ENCODE peak calls at places on chromosome 11, in nine cellular contexts. W, J, U, K, B, M, C, V and I are unnamed samples.

GRCh38 chr11:35146711-35147110 is 7.7 kb downstream of the CD44 start:
- DNase-seq in B (no peak), C (no peak), J (no peak), U (no peak), W (no peak), V (no peak), M (no peak), K (no peak), I (no peak)

GRCh38 chr11:65556470-65557279 is 1.5 kb downstream of the LTBP3 start:
- DNase-seq in K (no peak), V (no peak), W (no peak), B (no peak), C (no peak), U (no peak), J (no peak), M (no peak), I (no peak)

GRCh38 chr11:35347921-35348331 is 71.4 kb downstream of the SLC1A2 start:
- DNase-seq in J (no peak), W (peak; percentile 59), C (no peak), V (no peak), B (peak; percentile 35), M (no peak), U (no peak), K (no peak), I (no peak)

GRCh38 chr11:122038543-122038942 is 77.5 kb downstream of the BLID start:
- DNase-seq in K (no peak), J (no peak), M (no peak), U (no peak), B (no peak), W (no peak), V (no peak), C (no peak), I (no peak)

GRCh38 chr11:72238040-72238450 is 5.9 kb downstream of the PHOX2A start:
- DNase-seq in B (peak; percentile 58), W (no peak), C (no peak), J (no peak), M (peak; percentile 81), V (no peak), U (peak; percentile 53), K (peak; percentile 92), I (peak; percentile 73)

GRCh38 chr11:62050716-62051115 is 73.1 kb upstream of the INCENP start:
- DNase-seq in W (no peak), M (no peak), C (no peak), K (no peak), V (no peak), U (no peak), B (no peak), J (no peak), I (no peak)

GRCh38 chr11:69018924-69019323 is 5.9 kb upstream of the MRGPRF start:
- DNase-seq in J (no peak), U (no peak), K (no peak), M (no peak), B (no peak), V (peak; percentile 50), C (no peak), W (no peak), I (no peak)

GRCh38 chr11:125956371-125956770 is 10.5 kb downstream of the VSIG10L2 start:
- DNase-seq in K (no peak), J (no peak), M (peak; percentile 60), V (peak; percentile 70), B (peak; percentile 81), W (peak; percentile 63), U (no peak), C (no peak), I (no peak)

GRCh38 chr11:533586-534196 is 1.7 kb downstream of the HRAS start:
- DNase-seq in J (no peak), V (no peak), M (peak; percentile 82), W (no peak), B (peak; percentile 24), U (no peak), K (no peak), C (no peak), I (peak; percentile 6)

GRCh38 chr11:535519-536454 is at the start of gene HRAS:
- DNase-seq in K (peak; percentile 99), B (peak; percentile 95), M (peak; percentile 98), J (peak; percentile 96), W (peak; percentile 91), C (peak; percentile 90), V (peak; percentile 94), U (peak; percentile 97), I (peak; percentile 95)

GRCh38 chr11:533049-533585 is 2.3 kb downstream of the HRAS start:
- DNase-seq in B (peak; percentile 30), C (no peak), K (no peak), U (no peak), J (no peak), V (no peak), W (no peak), M (peak; percentile 81), I (peak; percentile 14)

GRCh38 chr11:534197-534591 is 1.2 kb downstream of the HRAS start:
- DNase-seq in U (no peak), K (no peak), B (peak; percentile 33), V (peak; percentile 18), J (no peak), C (no peak), W (no peak), M (no peak), I (no peak)

DNA sequence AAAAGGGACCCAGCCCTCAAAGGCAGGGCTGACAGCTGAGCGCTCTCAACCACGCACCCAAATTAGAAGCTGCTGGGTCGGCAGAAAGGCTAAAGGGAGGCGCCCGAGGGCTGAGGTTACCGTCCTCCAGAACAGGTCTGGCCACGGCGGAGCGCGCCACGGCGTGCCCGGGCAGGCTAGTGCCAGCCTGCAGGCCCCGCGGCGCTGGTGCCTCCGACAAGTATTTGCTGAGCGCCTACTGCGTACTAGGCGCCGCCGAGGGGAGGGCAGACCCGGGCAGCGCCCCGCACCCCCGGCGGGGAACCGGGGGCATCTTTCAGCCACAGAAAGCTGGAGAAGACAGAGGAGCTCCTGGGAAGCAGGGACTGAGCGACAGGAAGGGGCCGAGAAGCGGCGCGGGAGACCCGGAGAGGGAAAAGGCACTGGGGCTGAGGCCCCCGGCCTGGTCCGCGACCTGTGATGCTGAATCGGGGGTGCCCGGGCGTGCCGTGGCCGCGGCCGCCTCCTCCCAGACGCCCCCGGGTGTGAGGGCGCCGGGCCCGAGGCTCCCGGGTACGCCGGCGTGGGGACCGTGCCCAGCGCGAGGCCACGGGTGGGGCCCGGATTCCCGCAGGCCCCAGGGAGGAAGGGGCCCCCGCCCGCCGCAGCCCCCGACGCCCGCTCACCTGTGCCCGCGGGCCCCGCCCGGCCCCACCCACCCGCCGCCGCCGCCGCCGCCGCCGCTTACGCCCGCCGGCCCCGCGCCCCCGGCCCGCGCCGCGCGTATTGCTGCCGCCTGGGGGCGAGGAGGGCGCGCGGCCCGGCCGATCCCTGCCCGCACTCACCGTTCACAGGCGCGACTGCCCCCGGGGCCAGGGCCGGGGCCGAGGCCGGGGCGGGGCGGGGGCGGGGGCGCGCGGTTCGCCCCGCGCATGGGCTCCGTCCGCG is 521 bp downstream of the HRAS start:
- DNase-seq in K (peak; percentile 35), U (peak; percentile 52), B (peak; percentile 51), V (peak; percentile 34), W (peak; percentile 82), J (peak; percentile 62), M (peak; percentile 89), C (no peak), I (peak; percentile 44)
- TF ChIP-seq POLR2A in K (no peak), U (no peak), B (peak; percentile 20), V (no peak), W (no peak), J (no peak), M (no peak), C (no peak), I (no peak)

GRCh38 chr11:117127164-117127563 is 16.9 kb upstream of the PAFAH1B2 start:
- DNase-seq in U (no peak), K (no peak), V (no peak), J (no peak), M (peak; percentile 42), B (no peak), C (no peak), W (no peak), I (no peak)
- H3K4me3 ChIP-seq in U (no peak overlapping the region), K (no peak overlapping the region), V (no peak overlapping the region), J (no peak overlapping the region), M (no peak overlapping the region), B (no peak overlapping the region), C (no peak overlapping the region), W (no peak overlapping the region), I (no peak overlapping the region)

GRCh38 chr11:8711895-8712442 is 29.4 kb downstream of the RPL27A start:
- DNase-seq in K (no peak), J (no peak), V (no peak), W (no peak), C (no peak), B (no peak), M (no peak), U (no peak), I (no peak)

GRCh38 chr11:8707541-8708270 is 25.1 kb downstream of the RPL27A start:
- DNase-seq in W (peak; percentile 56), U (no peak), C (peak; percentile 60), V (peak; percentile 68), M (no peak), B (peak; percentile 85), J (no peak), K (no peak), I (peak; percentile 81)

GRCh38 chr11:8709777-8710176 is 27.2 kb downstream of the RPL27A start:
- DNase-seq in B (no peak), C (no peak), U (no peak), K (no peak), W (no peak), V (no peak), M (no peak), J (no peak), I (no peak)

GRCh38 chr11:8706673-8707432 is 24.3 kb downstream of the RPL27A start:
- DNase-seq in V (no peak), U (no peak), J (no peak), C (no peak), K (no peak), W (no peak), M (no peak), B (no peak), I (no peak)

GRCh38 chr11:8709002-8709672 is 26.5 kb downstream of the RPL27A start:
- DNase-seq in B (peak; percentile 91), V (peak; percentile 78), J (peak; percentile 61), K (no peak), W (peak; percentile 74), M (no peak), U (peak; percentile 50), C (peak; percentile 85), I (peak; percentile 74)
- TF ChIP-seq POLR2A in B (no peak), V (no peak), J (no peak), K (no peak), W (no peak), M (no peak), U (peak; percentile 22), C (no peak), I (no peak)

GRCh38 chr11:130178441-130178971 is 18.9 kb downstream of the ST14 start:
- DNase-seq in C (peak; percentile 44), J (no peak), M (no peak), V (no peak), U (no peak), W (no peak), B (peak; percentile 44), K (no peak), I (no peak)

GRCh38 chr11:130177782-130178181 is 18.2 kb downstream of the ST14 start:
- DNase-seq in J (no peak), W (no peak), U (no peak), M (no peak), B (no peak), C (no peak), V (no peak), K (no peak), I (no peak)

GRCh38 chr11:130180491-130180890 is 20.9 kb downstream of the ST14 start:
- DNase-seq in M (no peak), B (no peak), W (no peak), C (no peak), K (no peak), J (no peak), V (no peak), U (no peak), I (peak; percentile 62)

GRCh38 chr11:130179396-130180306 is 20.1 kb downstream of the ST14 start:
- DNase-seq in B (peak; percentile 38), K (no peak), W (no peak), U (no peak), C (no peak), V (no peak), J (no peak), M (no peak), I (peak; percentile 62)

DNA sequence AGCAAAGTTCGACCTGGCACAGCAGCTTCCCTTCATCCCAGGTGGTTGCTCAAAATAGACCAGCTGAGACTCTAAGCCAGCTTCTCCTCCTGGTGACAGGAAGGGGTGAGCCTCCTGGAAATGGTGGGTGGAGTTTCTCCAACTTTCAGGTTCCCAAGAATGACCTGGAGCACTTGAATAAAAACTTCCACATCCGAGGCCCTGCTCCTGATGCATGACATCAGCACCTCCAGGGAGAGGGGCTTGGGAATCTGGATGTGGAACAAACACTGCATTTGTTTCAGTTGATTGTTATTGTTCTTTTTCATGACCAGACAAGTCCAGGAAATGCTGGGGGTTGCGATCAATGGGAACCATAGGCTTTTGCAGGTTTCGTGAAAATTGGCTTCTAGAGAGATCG is 19.4 kb downstream of the ST14 start:
- DNase-seq in M (no peak), B (no peak), C (no peak), K (no peak), J (no peak), V (no peak), U (no peak), W (no peak), I (no peak)
- H3K4me3 ChIP-seq in M (no peak overlapping the region), B (no peak overlapping the region), C (no peak overlapping the region), K (no peak overlapping the region), J (no peak overlapping the region), V (no peak overlapping the region), U (no peak overlapping the region), W (no peak overlapping the region), I (no peak overlapping the region)